ENCODE peak calls at places on chromosomes 3 and 15, in five cellular contexts. One of them, this sample, is unnamed.

GRCh38 chr15:55033574-55033973 is 163.2 kb downstream of the RSL24D1 start:
- DNase-seq in right lobe of liver: no peak
- DNase-seq in IMR-90: no peak
- DNase-seq in mesenchymal stem cell: no peak
- DNase-seq in ovary: no peak
- DNase-seq in this sample: no peak

GRCh38 chr3:31668258-31668657 is 135.5 kb downstream of the STT3B start:
- DNase-seq in right lobe of liver: no peak
- DNase-seq in IMR-90: no peak
- DNase-seq in mesenchymal stem cell: no peak
- DNase-seq in ovary: no peak
- DNase-seq in this sample: no peak

GRCh38 chr3:51962854-51963530 is 4.3 kb downstream of the PCBP4 start:
- DNase-seq in right lobe of liver: no peak
- DNase-seq in IMR-90: peak
- DNase-seq in mesenchymal stem cell: no peak
- DNase-seq in ovary: no peak
- DNase-seq in this sample: no peak

GRCh38 chr15:67884514-67885225 is 44.8 kb upstream of the RNU6-1 start:
- DNase-seq in right lobe of liver: peak
- DNase-seq in IMR-90: peak
- DNase-seq in mesenchymal stem cell: peak
- DNase-seq in ovary: peak
- DNase-seq in this sample: peak

GRCh38 chr3:158768881-158769518 is 32.9 kb upstream of the MFSD1 start:
- DNase-seq in right lobe of liver: no peak
- DNase-seq in IMR-90: peak
- DNase-seq in mesenchymal stem cell: peak
- DNase-seq in ovary: peak
- DNase-seq in this sample: peak

GRCh38 chr3:39000008-39000450 is 51.7 kb downstream of the SCN11A start:
- DNase-seq in right lobe of liver: no peak
- DNase-seq in IMR-90: peak
- DNase-seq in mesenchymal stem cell: peak
- DNase-seq in ovary: no peak
- DNase-seq in this sample: peak

GRCh38 chr3:156246939-156247725 is 126.8 kb downstream of the KCNAB1 start:
- DNase-seq in right lobe of liver: no peak
- DNase-seq in IMR-90: peak
- DNase-seq in mesenchymal stem cell: no peak
- DNase-seq in ovary: no peak
- DNase-seq in this sample: peak

GRCh38 chr15:68687136-68687735 is 108.4 kb downstream of the CORO2B start:
- DNase-seq in right lobe of liver: no peak
- DNase-seq in IMR-90: no peak
- DNase-seq in mesenchymal stem cell: no peak
- DNase-seq in ovary: no peak
- DNase-seq in this sample: no peak

GRCh38 chr3:153625506-153625905 is 463.5 kb downstream of the RAP2B start:
- DNase-seq in right lobe of liver: no peak
- DNase-seq in IMR-90: peak
- DNase-seq in mesenchymal stem cell: no peak
- DNase-seq in ovary: no peak
- DNase-seq in this sample: no peak

GRCh38 chr15:64515196-64515595 is 54.8 kb downstream of the ZNF609 start:
- DNase-seq in right lobe of liver: no peak
- DNase-seq in IMR-90: no peak
- DNase-seq in mesenchymal stem cell: no peak
- DNase-seq in ovary: no peak
- DNase-seq in this sample: no peak

GRCh38 chr3:14784087-14784596 is 34.6 kb upstream of the FGD5 start:
- DNase-seq in right lobe of liver: no peak
- DNase-seq in IMR-90: no peak
- DNase-seq in mesenchymal stem cell: no peak
- DNase-seq in ovary: no peak
- DNase-seq in this sample: no peak

GRCh38 chr3:160225181-160226025 is at the start of gene C3orf80:
- DNase-seq in right lobe of liver: peak
- DNase-seq in IMR-90: peak
- DNase-seq in mesenchymal stem cell: peak
- DNase-seq in ovary: no peak
- DNase-seq in this sample: peak

GRCh38 chr15:80489030-80489594 is 84.9 kb downstream of the ARNT2 start:
- DNase-seq in right lobe of liver: no peak
- DNase-seq in IMR-90: peak
- DNase-seq in mesenchymal stem cell: peak
- DNase-seq in ovary: no peak
- DNase-seq in this sample: peak

GRCh38 chr15:83943849-83944404 is 290.0 kb downstream of the ADAMTSL3 start:
- DNase-seq in right lobe of liver: no peak
- DNase-seq in IMR-90: peak
- DNase-seq in mesenchymal stem cell: no peak
- DNase-seq in ovary: no peak
- DNase-seq in this sample: no peak

GRCh38 chr3:184314363-184314699 is at the start of gene EIF4G1:
- DNase-seq in right lobe of liver: peak
- DNase-seq in IMR-90: peak
- DNase-seq in mesenchymal stem cell: peak
- DNase-seq in ovary: peak
- DNase-seq in this sample: peak

GRCh38 chr3:127784283-127784682 is 38.0 kb downstream of the MGLL start:
- DNase-seq in right lobe of liver: no peak
- DNase-seq in IMR-90: no peak
- DNase-seq in mesenchymal stem cell: no peak
- DNase-seq in ovary: no peak
- DNase-seq in this sample: no peak

GRCh38 chr15:67121725-67122600 is 56.6 kb downstream of the SMAD3 start:
- DNase-seq in right lobe of liver: no peak
- DNase-seq in IMR-90: no peak
- DNase-seq in mesenchymal stem cell: no peak
- DNase-seq in ovary: no peak
- DNase-seq in this sample: no peak

GRCh38 chr15:101058735-101059134 is 139.6 kb downstream of the LRRK1 start:
- DNase-seq in right lobe of liver: no peak
- DNase-seq in IMR-90: no peak
- DNase-seq in mesenchymal stem cell: peak
- DNase-seq in ovary: no peak
- DNase-seq in this sample: no peak

GRCh38 chr15:64856429-64857145 is 14.9 kb downstream of the PLEKHO2 start:
- DNase-seq in right lobe of liver: no peak
- DNase-seq in IMR-90: peak
- DNase-seq in mesenchymal stem cell: peak
- DNase-seq in ovary: peak
- DNase-seq in this sample: peak

GRCh38 chr3:168127466-168127865 is 31.7 kb upstream of the GOLIM4 start:
- DNase-seq in right lobe of liver: no peak
- DNase-seq in IMR-90: no peak
- DNase-seq in mesenchymal stem cell: no peak
- DNase-seq in ovary: no peak
- DNase-seq in this sample: no peak

GRCh38 chr3:168121175-168121853 is 25.6 kb upstream of the GOLIM4 start:
- DNase-seq in right lobe of liver: peak
- DNase-seq in IMR-90: peak
- DNase-seq in mesenchymal stem cell: no peak
- DNase-seq in ovary: no peak
- DNase-seq in this sample: peak

GRCh38 chr3:168124791-168125190 is 29.1 kb upstream of the GOLIM4 start:
- DNase-seq in right lobe of liver: no peak
- DNase-seq in IMR-90: no peak
- DNase-seq in mesenchymal stem cell: no peak
- DNase-seq in ovary: no peak
- DNase-seq in this sample: no peak

GRCh38 chr3:168117853-168118313 is 22.2 kb upstream of the GOLIM4 start:
- DNase-seq in right lobe of liver: no peak
- DNase-seq in IMR-90: no peak
- DNase-seq in mesenchymal stem cell: peak
- DNase-seq in ovary: no peak
- DNase-seq in this sample: peak

GRCh38 chr3:168123211-168124173 is 27.8 kb upstream of the GOLIM4 start:
- DNase-seq in right lobe of liver: no peak
- DNase-seq in IMR-90: peak
- DNase-seq in mesenchymal stem cell: no peak
- DNase-seq in ovary: no peak
- DNase-seq in this sample: peak
- H3K27ac ChIP-seq in right lobe of liver: peak
- H3K27ac ChIP-seq in IMR-90: no peak
- H3K27ac ChIP-seq in mesenchymal stem cell: no peak
- H3K27ac ChIP-seq in ovary: no peak
- H3K27ac ChIP-seq in this sample: no peak

DNA sequence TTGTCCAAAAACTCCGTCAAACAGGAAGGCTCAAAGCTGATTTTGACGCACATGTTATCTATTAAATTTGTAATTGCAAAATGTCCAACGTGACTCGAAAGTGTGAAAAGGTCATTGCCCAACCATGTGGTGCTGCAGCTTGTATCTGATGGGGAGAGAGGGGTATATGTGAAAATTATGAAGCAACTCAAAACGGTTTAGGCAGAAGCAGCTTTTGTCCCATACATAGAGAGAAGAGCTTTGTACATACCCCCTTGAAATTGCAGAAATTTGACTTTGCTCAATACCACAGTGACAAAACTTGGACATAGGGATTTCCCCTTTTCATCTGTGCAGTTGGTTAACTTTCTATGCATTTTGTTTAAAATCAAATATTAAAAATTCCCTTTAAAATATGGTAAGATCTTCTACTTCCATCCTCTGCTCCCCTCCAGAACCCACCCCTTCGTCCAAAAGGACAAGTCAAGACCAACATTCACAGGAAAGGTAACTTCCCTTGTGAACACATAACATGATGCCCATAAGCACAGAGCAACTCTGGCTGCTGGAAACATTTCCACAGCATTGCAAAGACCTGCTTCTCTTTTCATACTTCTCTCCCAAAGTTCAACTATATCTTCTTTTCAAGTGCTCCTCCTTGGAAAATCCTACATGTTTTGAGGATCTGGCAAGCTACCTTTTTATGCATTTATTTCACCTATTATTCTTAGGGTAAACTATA is 253.7 kb upstream of the THBS1 start:
- DNase-seq in right lobe of liver: no peak
- DNase-seq in IMR-90: no peak
- DNase-seq in mesenchymal stem cell: no peak
- DNase-seq in ovary: no peak
- DNase-seq in this sample: no peak
- H3K27ac ChIP-seq in right lobe of liver: no peak
- H3K27ac ChIP-seq in IMR-90: no peak
- H3K27ac ChIP-seq in mesenchymal stem cell: no peak
- H3K27ac ChIP-seq in ovary: no peak
- H3K27ac ChIP-seq in this sample: no peak

GRCh38 chr3:20395692-20396091 is 209.7 kb upstream of the SGO1 start:
- DNase-seq in right lobe of liver: no peak
- DNase-seq in IMR-90: no peak
- DNase-seq in mesenchymal stem cell: no peak
- DNase-seq in ovary: no peak
- DNase-seq in this sample: no peak

GRCh38 chr3:20401253-20401652 is 215.2 kb upstream of the SGO1 start:
- DNase-seq in right lobe of liver: no peak
- DNase-seq in IMR-90: no peak
- DNase-seq in mesenchymal stem cell: no peak
- DNase-seq in ovary: no peak
- DNase-seq in this sample: no peak

GRCh38 chr3:20396335-20396734 is 210.3 kb upstream of the SGO1 start:
- DNase-seq in right lobe of liver: no peak
- DNase-seq in IMR-90: no peak
- DNase-seq in mesenchymal stem cell: no peak
- DNase-seq in ovary: no peak
- DNase-seq in this sample: no peak

GRCh38 chr3:20400281-20400680 is 214.3 kb upstream of the SGO1 start:
- DNase-seq in right lobe of liver: no peak
- DNase-seq in IMR-90: no peak
- DNase-seq in mesenchymal stem cell: no peak
- DNase-seq in ovary: no peak
- DNase-seq in this sample: no peak

GRCh38 chr3:20400686-20401085 is 214.7 kb upstream of the SGO1 start:
- DNase-seq in right lobe of liver: no peak
- DNase-seq in IMR-90: no peak
- DNase-seq in mesenchymal stem cell: no peak
- DNase-seq in ovary: no peak
- DNase-seq in this sample: no peak
- H3K27ac ChIP-seq in right lobe of liver: no peak
- H3K27ac ChIP-seq in IMR-90: no peak
- H3K27ac ChIP-seq in mesenchymal stem cell: no peak
- H3K27ac ChIP-seq in ovary: no peak
- H3K27ac ChIP-seq in this sample: no peak

GRCh38 chr3:61967019-61967418 is 405.6 kb downstream of the PTPRG start:
- DNase-seq in right lobe of liver: no peak
- DNase-seq in IMR-90: no peak
- DNase-seq in mesenchymal stem cell: no peak
- DNase-seq in ovary: no peak
- DNase-seq in this sample: no peak
- H3K27ac ChIP-seq in right lobe of liver: no peak
- H3K27ac ChIP-seq in IMR-90: no peak
- H3K27ac ChIP-seq in mesenchymal stem cell: no peak
- H3K27ac ChIP-seq in ovary: no peak
- H3K27ac ChIP-seq in this sample: no peak

GRCh38 chr15:63212050-63212973 is 22.9 kb downstream of the RAB8B start:
- DNase-seq in right lobe of liver: no peak
- DNase-seq in IMR-90: peak
- DNase-seq in mesenchymal stem cell: no peak
- DNase-seq in ovary: no peak
- DNase-seq in this sample: peak
- H3K27ac ChIP-seq in right lobe of liver: peak
- H3K27ac ChIP-seq in IMR-90: peak
- H3K27ac ChIP-seq in mesenchymal stem cell: no peak
- H3K27ac ChIP-seq in ovary: no peak
- H3K27ac ChIP-seq in this sample: peak

DNA sequence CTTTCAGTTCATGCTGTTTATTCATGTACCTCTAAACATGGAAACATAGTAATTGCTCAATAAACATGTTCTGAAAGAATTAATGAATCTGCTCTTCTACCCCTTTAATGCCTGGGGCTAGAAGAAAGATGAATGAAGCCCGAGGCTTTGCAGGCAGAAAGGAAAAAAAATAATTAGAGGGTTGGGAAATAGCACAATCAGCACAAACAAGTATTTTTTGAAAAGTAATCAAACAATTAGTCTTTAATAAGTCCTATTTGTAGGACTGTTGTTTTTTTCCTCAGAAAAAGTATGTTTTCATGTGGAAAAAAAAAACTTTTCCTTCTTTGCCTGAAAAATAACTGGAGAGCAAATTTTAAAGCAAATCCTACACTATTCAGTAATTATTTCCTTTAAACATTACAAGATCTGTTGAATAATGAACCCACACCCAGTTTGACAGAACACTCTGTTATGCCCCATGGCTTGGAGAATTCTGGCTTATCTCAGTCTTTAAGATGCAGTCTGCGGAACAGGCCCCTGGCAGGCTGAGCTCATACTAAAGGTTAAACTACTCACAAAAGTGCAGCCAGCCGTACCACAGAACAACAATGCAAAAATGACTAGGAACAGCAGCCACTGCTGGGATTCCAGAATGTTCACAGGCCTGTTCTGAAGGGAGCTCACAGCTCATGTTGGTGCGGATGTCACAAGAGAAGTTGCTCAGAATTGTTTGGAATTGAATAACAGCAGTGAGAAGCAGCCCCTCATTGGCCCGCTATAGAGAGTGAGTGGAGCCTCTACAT is 79.2 kb downstream of the ABI3BP start:
- DNase-seq in right lobe of liver: no peak
- DNase-seq in IMR-90: peak
- DNase-seq in mesenchymal stem cell: peak
- DNase-seq in ovary: peak
- DNase-seq in this sample: peak
- H3K27ac ChIP-seq in right lobe of liver: no peak
- H3K27ac ChIP-seq in IMR-90: no peak
- H3K27ac ChIP-seq in mesenchymal stem cell: peak
- H3K27ac ChIP-seq in ovary: no peak
- H3K27ac ChIP-seq in this sample: no peak